ENCODE peak calls at places on chromosomes 7 and 10, in five cellular contexts. V is hepatocyte, Y is neural progenitor cell, Q is heart left ventricle, X is prostate gland. C is an unnamed sample.

GRCh38 chr10:112815238-112816032 is 134.6 kb upstream of the TCF7L2 start:
- DNase-seq in V (peak), Y (no peak), Q (no peak), X (no peak), C (no peak)

GRCh38 chr7:78747568-78747967 is 705.9 kb downstream of the MAGI2 start:
- DNase-seq in V (no peak), Y (no peak), Q (no peak), X (no peak), C (no peak)

GRCh38 chr10:82319558-82319957 is 444.6 kb downstream of the NRG3 start:
- DNase-seq in V (no peak), Y (peak), Q (no peak), X (no peak), C (no peak)

GRCh38 chr10:47165711-47166404 is 134.1 kb upstream of the GDF10 start:
- DNase-seq in V (peak), Y (no peak), Q (peak), X (peak), C (no peak)

GRCh38 chr7:22477876-22478450 is 22.0 kb downstream of the STEAP1B start:
- DNase-seq in V (no peak), Y (peak), Q (no peak), X (no peak), C (no peak)

GRCh38 chr10:12513775-12514663 is 164.7 kb downstream of the CAMK1D start:
- DNase-seq in V (no peak), Y (no peak), Q (no peak), X (no peak), C (no peak)

GRCh38 chr7:17362439-17363095 is 64.1 kb downstream of the AHR start:
- DNase-seq in V (no peak), Y (no peak), Q (no peak), X (no peak), C (no peak)

GRCh38 chr10:33565231-33565630 is 230.8 kb upstream of the NRP1 start:
- DNase-seq in V (no peak), Y (no peak), Q (no peak), X (no peak), C (no peak)

GRCh38 chr10:7471720-7472367 is 61.0 kb upstream of the SFMBT2 start:
- DNase-seq in V (no peak), Y (no peak), Q (no peak), X (no peak), C (peak)

GRCh38 chr10:70122742-70123141 is 9.9 kb downstream of the AIFM2 start:
- DNase-seq in V (no peak), Y (no peak), Q (no peak), X (no peak), C (no peak)

GRCh38 chr10:120492366-120492765 is 35.3 kb downstream of the PLPP4 start:
- DNase-seq in V (no peak), Y (no peak), Q (no peak), X (no peak), C (no peak)

GRCh38 chr10:84632866-84633265 is 304.5 kb downstream of the CCSER2 start:
- DNase-seq in V (peak), Y (no peak), Q (no peak), X (peak), C (no peak)

GRCh38 chr10:93541402-93542357 is 24.8 kb upstream of the FFAR4 start:
- DNase-seq in V (peak), Y (peak), Q (no peak), X (no peak), C (peak)

GRCh38 chr7:58316-58715 is 134.1 kb upstream of the FAM20C start:
- DNase-seq in V (no peak), Y (no peak), Q (no peak), X (no peak), C (no peak)

GRCh38 chr7:128530855-128531104 is 54.2 kb downstream of the METTL2B start:
- DNase-seq in V (no peak), Y (no peak), Q (no peak), X (no peak), C (no peak)

GRCh38 chr7:117227091-117227490 is 95.8 kb downstream of the WNT2 start:
- DNase-seq in V (no peak), Y (no peak), Q (no peak), X (no peak), C (no peak)

GRCh38 chr7:50562126-50562525 is 3.1 kb downstream of the DDC start:
- DNase-seq in V (no peak), Y (peak), Q (no peak), X (no peak), C (no peak)

GRCh38 chr7:2175514-2175913 is 57.2 kb downstream of the MAD1L1 start:
- DNase-seq in V (peak), Y (no peak), Q (peak), X (no peak), C (no peak)

GRCh38 chr7:69430502-69431145 is 167.7 kb upstream of the AUTS2 start:
- DNase-seq in V (peak), Y (peak), Q (peak), X (peak), C (peak)

GRCh38 chr7:151552352-151553028 is 32.8 kb upstream of the RHEB start:
- DNase-seq in V (peak), Y (no peak), Q (no peak), X (peak), C (no peak)

GRCh38 chr10:58662314-58662713 is 149.6 kb downstream of the BICC1 start:
- DNase-seq in V (peak), Y (no peak), Q (no peak), X (no peak), C (no peak)

GRCh38 chr10:129893690-129894089 is 70.4 kb downstream of the EBF3 start:
- DNase-seq in V (no peak), Y (no peak), Q (no peak), X (no peak), C (no peak)

GRCh38 chr10:103795634-103796265 is 59.6 kb downstream of the SH3PXD2A start:
- DNase-seq in V (no peak), Y (no peak), Q (no peak), X (no peak), C (no peak)

GRCh38 chr10:76311752-76312699 is 880.6 kb downstream of the LRMDA start:
- DNase-seq in V (peak), Y (peak), Q (peak), X (no peak), C (peak)

GRCh38 chr10:121092341-121093099 is 241.4 kb downstream of the WDR11 start:
- DNase-seq in V (no peak), Y (no peak), Q (no peak), X (no peak), C (no peak)

GRCh38 chr7:100632951-100633717 is 8.2 kb downstream of the TFR2 start:
- DNase-seq in V (peak), Y (peak), Q (peak), X (no peak), C (peak)

GRCh38 chr7:15889501-15889900 is 203.0 kb upstream of the MEOX2 start:
- DNase-seq in V (peak), Y (peak), Q (peak), X (no peak), C (no peak)

GRCh38 chr7:18895456-18895855 is 222.0 kb downstream of the TWIST1 start:
- DNase-seq in V (no peak), Y (no peak), Q (no peak), X (no peak), C (no peak)

GRCh38 chr7:44477063-44477830 is 13.2 kb downstream of the NUDCD3 start:
- DNase-seq in V (peak), Y (peak), Q (peak), X (peak), C (peak)

GRCh38 chr10:71363936-71364335 is 32.8 kb upstream of the CDH23 start:
- DNase-seq in V (no peak), Y (no peak), Q (no peak), X (no peak), C (no peak)

GRCh38 chr7:77353911-77354310 is 62.2 kb downstream of the GSAP start:
- DNase-seq in V (no peak), Y (no peak), Q (no peak), X (no peak), C (no peak)

GRCh38 chr7:77352688-77353406 is 63.3 kb downstream of the GSAP start:
- DNase-seq in V (no peak), Y (no peak), Q (no peak), X (no peak), C (peak)

GRCh38 chr7:77354914-77355313 is 61.2 kb downstream of the GSAP start:
- DNase-seq in V (no peak), Y (no peak), Q (no peak), X (no peak), C (no peak)

GRCh38 chr7:77353407-77353721 is 62.8 kb downstream of the GSAP start:
- DNase-seq in V (no peak), Y (no peak), Q (no peak), X (no peak), C (no peak)

GRCh38 chr7:77354484-77354883 is 61.7 kb downstream of the GSAP start:
- DNase-seq in V (no peak), Y (no peak), Q (no peak), X (no peak), C (no peak)
- H3K4me3 ChIP-seq in V (no peak), Y (no peak), Q (no peak), X (no peak), C (no peak)

GRCh38 chr10:124946945-124947344 is 5.0 kb downstream of the ZRANB1 start:
- DNase-seq in V (no peak), Y (no peak), Q (no peak), X (no peak), C (peak)

GRCh38 chr10:124944982-124945381 is 3.1 kb downstream of the ZRANB1 start:
- DNase-seq in V (no peak), Y (no peak), Q (no peak), X (no peak), C (no peak)

GRCh38 chr10:124942317-124943169 is 620 bp downstream of the ZRANB1 start:
- DNase-seq in V (no peak), Y (no peak), Q (no peak), X (no peak), C (no peak)

GRCh38 chr10:124941823-124942222 is at the start of gene ZRANB1:
- DNase-seq in V (no peak), Y (no peak), Q (no peak), X (no peak), C (no peak)

DNA sequence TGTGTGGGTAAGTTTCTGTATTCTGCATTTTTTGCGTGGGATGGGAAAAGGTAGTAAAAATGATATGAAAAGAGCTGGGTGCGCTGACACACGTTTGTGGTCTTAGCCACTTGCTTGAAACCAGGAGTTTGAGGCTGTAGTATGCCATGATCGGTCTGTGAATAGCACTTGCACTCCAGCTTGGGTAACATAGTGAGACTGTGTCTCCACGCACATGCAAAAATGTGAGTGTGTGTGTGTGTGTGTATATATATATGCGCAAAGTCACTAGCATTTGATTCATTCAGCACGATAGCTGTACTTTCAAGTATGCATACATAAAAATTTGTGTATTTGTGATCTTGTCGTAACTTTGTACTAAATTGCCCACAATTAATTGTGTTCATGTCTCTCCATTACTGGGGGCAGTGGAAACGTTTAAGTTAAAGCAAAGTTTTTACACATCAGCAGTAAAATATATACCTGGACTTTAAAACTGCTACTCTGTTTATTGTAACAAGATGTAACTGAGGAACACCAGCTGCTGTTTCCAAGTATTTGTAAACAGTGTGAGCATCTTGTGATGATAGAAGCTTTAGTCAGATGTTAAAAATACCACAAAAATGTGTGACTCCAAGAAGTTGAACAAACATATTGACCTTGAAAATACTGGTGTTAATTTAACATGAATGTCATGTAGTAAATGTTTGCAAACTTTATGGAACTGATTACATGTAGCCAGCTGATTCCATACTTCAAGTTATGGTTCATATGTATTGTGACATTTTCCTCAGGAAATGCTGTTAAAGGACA is 1.6 kb downstream of the ZRANB1 start:
- DNase-seq in V (no peak), Y (no peak), Q (no peak), X (no peak), C (no peak)
- TF ChIP-seq CTCF in V (no peak), Y (no peak), Q (no peak), X (no peak), C (no peak)

GRCh38 chr7:28957064-28957821 is 887 bp downstream of the TRIL start:
- DNase-seq in V (peak), Y (peak), Q (peak), X (peak), C (no peak)
- H3K4me3 ChIP-seq in V (peak), Y (peak), Q (peak), X (peak), C (no peak)

DNA sequence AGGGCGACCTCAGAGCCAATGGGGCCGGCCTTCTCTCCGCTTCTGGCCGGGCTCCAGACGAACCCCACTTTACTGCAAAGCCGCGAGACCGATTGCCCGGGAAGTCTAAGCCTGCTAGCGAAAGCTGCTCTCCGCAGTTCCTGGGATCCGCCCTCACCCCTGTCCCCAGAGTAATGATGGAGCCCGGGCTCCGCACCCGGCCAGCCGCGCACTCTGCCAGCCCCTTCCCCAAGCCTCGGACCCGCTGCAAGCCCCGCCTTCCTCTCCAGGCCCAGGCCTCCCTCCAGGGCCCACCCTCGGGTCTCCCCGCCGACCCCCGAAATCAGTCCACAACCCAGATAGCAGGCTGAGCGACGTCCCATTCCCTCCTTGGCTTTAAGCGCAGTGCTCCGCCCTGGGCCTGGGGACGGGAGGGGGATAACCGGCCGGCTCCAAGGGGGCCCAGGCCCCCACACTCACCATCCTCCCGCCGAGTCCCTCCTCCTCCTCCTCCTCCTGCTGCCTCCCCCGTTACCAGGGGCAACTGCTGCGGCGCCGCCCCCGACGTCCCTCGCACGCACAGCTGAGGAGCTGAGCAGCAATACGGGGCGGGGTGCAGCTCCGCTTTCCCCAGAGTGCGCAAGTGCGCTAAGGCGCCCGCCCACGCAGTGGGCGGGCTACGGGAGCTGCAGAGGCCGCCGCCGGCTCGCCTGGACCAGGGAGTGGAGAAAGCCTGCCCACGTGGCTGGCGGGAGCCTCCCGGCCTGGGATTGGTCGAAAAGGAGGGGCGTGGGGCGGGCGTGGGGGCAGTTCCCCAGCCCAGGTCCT is at the start of gene ARL3:
- DNase-seq in V (peak), Y (peak), Q (peak), X (peak), C (peak)
- TF ChIP-seq CTCF in V (peak), Y (peak), Q (peak), X (peak), C (peak)

DNA sequence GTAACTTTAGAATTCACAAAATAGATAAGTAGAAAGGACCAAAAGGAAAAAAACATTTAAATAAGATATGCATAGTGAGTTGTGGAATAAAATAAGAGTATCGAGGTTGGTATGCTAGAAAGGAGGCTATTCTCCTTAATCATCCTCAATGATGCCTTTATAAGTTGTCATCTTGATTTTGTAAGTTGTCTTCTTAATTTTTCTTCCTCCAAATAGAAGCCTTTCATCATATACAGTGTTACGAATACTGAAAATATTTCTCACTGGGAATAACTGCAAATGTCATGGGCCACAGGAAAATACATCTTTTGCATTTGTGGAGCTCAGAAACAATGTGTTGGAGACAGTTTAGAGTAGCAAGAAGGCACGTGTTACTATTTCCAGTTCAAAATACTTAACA is 31.5 kb upstream of the PRTFDC1 start:
- DNase-seq in V (no peak), Y (no peak), Q (no peak), X (no peak), C (no peak)
- H3K4me3 ChIP-seq in V (no peak), Y (no peak), Q (no peak), X (no peak), C (no peak)

GRCh38 chr10:61280303-61280702 is 172.9 kb downstream of the TMEM26 start:
- DNase-seq in V (no peak), Y (no peak), Q (no peak), X (no peak), C (no peak)

GRCh38 chr10:61284222-61284890 is 168.8 kb downstream of the TMEM26 start:
- DNase-seq in V (peak), Y (peak), Q (peak), X (peak), C (peak)

GRCh38 chr10:61283489-61284221 is 169.5 kb downstream of the TMEM26 start:
- DNase-seq in V (no peak), Y (no peak), Q (no peak), X (peak), C (no peak)

GRCh38 chr10:61285749-61286148 is 167.4 kb downstream of the TMEM26 start:
- DNase-seq in V (no peak), Y (no peak), Q (peak), X (no peak), C (no peak)

DNA sequence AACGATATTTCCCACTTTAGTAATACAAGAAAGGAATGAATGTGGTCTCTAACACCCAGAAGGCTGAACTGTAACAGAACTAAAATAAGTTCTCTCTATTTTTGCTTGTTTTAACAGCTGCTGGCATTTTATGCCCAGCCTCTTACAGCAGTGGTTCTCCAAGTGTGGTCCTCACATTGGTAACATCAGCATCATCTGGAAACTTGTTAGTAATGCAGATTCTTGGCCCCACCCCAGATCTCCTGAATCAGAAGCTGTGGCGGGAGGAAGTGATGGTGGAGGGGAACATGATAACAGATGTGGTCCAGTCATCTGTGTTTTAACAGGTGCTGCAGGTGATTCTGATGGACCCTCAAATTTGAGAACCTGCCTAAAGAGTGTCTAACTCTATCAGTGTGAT is 170.1 kb downstream of the TMEM26 start:
- DNase-seq in V (no peak), Y (no peak), Q (no peak), X (no peak), C (no peak)
- TF ChIP-seq CTCF in V (no peak), Y (no peak), Q (no peak), X (no peak), C (no peak)

GRCh38 chr7:139915301-139915863 is 86.3 kb downstream of the TBXAS1 start:
- DNase-seq in V (no peak), Y (no peak), Q (no peak), X (no peak), C (no peak)

GRCh38 chr7:139914861-139915300 is 85.8 kb downstream of the TBXAS1 start:
- DNase-seq in V (no peak), Y (no peak), Q (no peak), X (no peak), C (no peak)

GRCh38 chr7:139916717-139917395 is 87.8 kb downstream of the TBXAS1 start:
- DNase-seq in V (no peak), Y (no peak), Q (no peak), X (no peak), C (peak)

GRCh38 chr7:139914306-139914747 is 85.3 kb downstream of the TBXAS1 start:
- DNase-seq in V (no peak), Y (no peak), Q (no peak), X (no peak), C (no peak)

DNA sequence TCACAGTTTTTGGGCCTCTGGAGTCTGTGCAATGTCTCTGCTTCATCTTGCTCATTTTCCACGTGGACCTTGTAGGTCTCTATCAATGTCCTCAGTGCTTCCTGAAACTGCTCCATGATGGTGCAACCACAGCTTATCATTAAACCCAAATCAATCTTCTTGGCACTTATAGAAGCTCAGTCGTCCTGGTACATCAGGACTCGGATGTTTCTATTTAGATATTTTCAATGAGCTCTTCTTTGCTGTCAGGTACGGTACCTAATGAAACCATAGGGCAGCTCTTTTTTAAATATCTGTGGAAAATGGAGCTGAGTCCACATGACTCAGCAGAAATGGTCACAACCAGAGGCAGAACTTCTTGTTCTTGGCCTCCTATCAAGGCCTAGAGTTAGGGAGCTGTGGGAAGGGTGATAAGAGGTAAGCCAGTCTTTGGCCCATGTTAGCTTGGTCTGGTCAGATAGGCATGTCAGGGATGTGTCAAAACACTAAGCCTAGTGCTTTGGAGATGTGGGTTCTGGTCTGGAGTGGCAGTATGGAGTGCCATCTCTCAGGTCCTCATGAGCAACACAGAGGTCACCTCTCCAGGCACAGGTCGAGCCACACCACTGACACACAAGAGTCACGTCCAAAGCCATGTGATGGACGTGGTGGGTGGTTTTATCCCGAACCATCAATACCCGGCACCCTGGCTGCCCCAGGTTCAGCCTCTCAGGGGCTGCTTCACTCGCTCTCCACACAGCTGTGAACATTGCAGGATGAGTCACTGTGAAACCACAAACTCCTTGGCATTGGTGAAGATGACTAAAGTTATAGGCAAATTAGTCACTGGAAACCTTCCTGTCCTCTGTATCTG is 87.0 kb downstream of the TBXAS1 start:
- DNase-seq in V (peak), Y (no peak), Q (peak), X (peak), C (peak)
- H3K4me3 ChIP-seq in V (no peak), Y (no peak), Q (no peak), X (no peak), C (peak)

GRCh38 chr7:31029251-31029650 is 22.9 kb upstream of the ADCYAP1R1 start:
- DNase-seq in V (no peak), Y (no peak), Q (no peak), X (no peak), C (no peak)
- TF ChIP-seq CTCF in V (no peak), Y (no peak), Q (no peak), X (no peak), C (no peak)

C was measured in GM12865.